ENCODE peak calls at places on chromosomes 5 and 9, in five cellular contexts. E is fibroblast of pulmonary artery, A is SHP77, Q is GM04503, H is ovary. Y is an unnamed sample.

GRCh38 chr5:111756701-111757581 is at the start of gene NREP:
- DNase-seq in E (peak), H (peak), A (peak), Q (peak), Y (no peak)

GRCh38 chr9:135230817-135231520 is 143.5 kb downstream of the OLFM1 start:
- DNase-seq in H (no peak), E (no peak), A (no peak), Q (no peak), Y (no peak)

GRCh38 chr9:134177624-134178393 is 13.4 kb upstream of the RNU6ATAC start:
- DNase-seq in A (no peak), E (no peak), H (peak), Q (no peak), Y (no peak)

GRCh38 chr9:117704024-117704575 is at the start of gene TLR4:
- DNase-seq in A (peak), Q (peak), E (peak), H (peak), Y (no peak)

GRCh38 chr9:138059196-138059595 is 181.6 kb downstream of the CACNA1B start:
- DNase-seq in A (no peak), H (no peak), Q (no peak), E (no peak), Y (no peak)

GRCh38 chr5:177188775-177189174 is 55.2 kb downstream of the NSD1 start:
- DNase-seq in H (no peak), A (no peak), E (no peak), Q (no peak), Y (no peak)

GRCh38 chr5:124651663-124652513 is 94.6 kb downstream of the ZNF608 start:
- DNase-seq in H (peak), A (peak), Q (no peak), E (peak), Y (peak)

GRCh38 chr9:107274096-107274495 is 9.0 kb upstream of the RAD23B start:
- DNase-seq in E (no peak), A (no peak), H (no peak), Q (no peak), Y (no peak)

GRCh38 chr9:129669946-129670345 is 4.5 kb downstream of the PRRX2 start:
- DNase-seq in E (no peak), A (no peak), H (no peak), Q (no peak), Y (no peak)

GRCh38 chr9:127520941-127521918 is 69.9 kb downstream of the LRSAM1 start:
- DNase-seq in Q (no peak), E (peak), A (no peak), H (peak), Y (no peak)

GRCh38 chr5:78907255-78907886 is 77.7 kb downstream of the ARSB start:
- DNase-seq in A (no peak), Q (peak), H (peak), E (peak), Y (no peak)

GRCh38 chr5:87400305-87400899 is 12.3 kb downstream of the CCNH start:
- DNase-seq in Q (no peak), H (no peak), E (peak), A (peak), Y (no peak)

GRCh38 chr9:12544700-12545099 is 148.5 kb upstream of the TYRP1 start:
- DNase-seq in H (no peak), Q (no peak), A (no peak), E (no peak), Y (no peak)

GRCh38 chr5:34620185-34620584 is 35.9 kb upstream of the RAI14 start:
- DNase-seq in H (no peak), A (no peak), Q (no peak), E (no peak), Y (no peak)

GRCh38 chr5:15009420-15009819 is 137.8 kb upstream of the ANKH start:
- DNase-seq in A (peak), Q (no peak), H (no peak), E (peak), Y (no peak)

GRCh38 chr9:38344566-38345324 is 47.8 kb upstream of the ALDH1B1 start:
- DNase-seq in E (no peak), H (no peak), A (no peak), Q (no peak), Y (no peak)